ENCODE peak calls at places on chromosomes 7 and 10, in nine cellular contexts. T, R, L, Q, K, U, P, E and A are unnamed samples.

GRCh38 chr10:85614981-85615380 is 751.6 kb downstream of the GRID1 start:
- DNase-seq in T (no peak), R (peak; percentile 17), L (no peak), Q (no peak), K (no peak), U (no peak), P (no peak), E (no peak), A (no peak)

GRCh38 chr10:6498771-6499170 is 81.3 kb downstream of the PRKCQ start:
- DNase-seq in T (no peak), R (no peak), L (no peak), Q (no peak), K (no peak), U (no peak), P (no peak), E (no peak), A (no peak)

GRCh38 chr7:2523941-2524807 is 4.6 kb downstream of the LFNG start:
- DNase-seq in T (peak; percentile 68), R (peak; percentile 85), L (peak; percentile 86), Q (peak; percentile 96), K (peak; percentile 83), U (no peak), P (no peak), E (peak; percentile 74), A (peak; percentile 47)

GRCh38 chr7:2432910-2433712 is 29.7 kb downstream of the CHST12 start:
- DNase-seq in T (no peak), R (no peak), L (no peak), Q (no peak), K (no peak), U (no peak), P (no peak), E (no peak), A (no peak)

GRCh38 chr10:72254891-72255568 is 18.7 kb upstream of the DDIT4 start:
- DNase-seq in T (peak; percentile 89), R (peak; percentile 94), L (no peak), Q (peak; percentile 94), K (peak; percentile 52), U (peak; percentile 64), P (peak; percentile 91), E (peak; percentile 87), A (peak; percentile 85)

GRCh38 chr7:153567426-153567825 is 484.8 kb upstream of the DPP6 start:
- DNase-seq in T (no peak), R (no peak), L (no peak), Q (no peak), K (no peak), U (no peak), P (peak; percentile 47), E (no peak), A (no peak)

GRCh38 chr7:44581426-44581906 is 565 bp downstream of the TMED4 start:
- DNase-seq in T (peak; percentile 29), R (peak; percentile 70), L (no peak), Q (no peak), K (no peak), U (no peak), P (no peak), E (peak; percentile 25), A (no peak)

GRCh38 chr7:52720856-52721255 is 314.6 kb upstream of the POM121L12 start:
- DNase-seq in T (no peak), R (no peak), L (no peak), Q (no peak), K (no peak), U (no peak), P (no peak), E (no peak), A (peak; percentile 51)

GRCh38 chr10:6148908-6149307 is 53.8 kb upstream of the PFKFB3 start:
- DNase-seq in T (no peak), R (no peak), L (peak; percentile 16), Q (no peak), K (no peak), U (no peak), P (no peak), E (no peak), A (no peak)

GRCh38 chr7:105213619-105214018 is 175.1 kb downstream of the SRPK2 start:
- DNase-seq in T (no peak), R (no peak), L (no peak), Q (no peak), K (no peak), U (no peak), P (no peak), E (no peak), A (no peak)

GRCh38 chr7:73722785-73723184 is 3.3 kb upstream of the STX1A start:
- DNase-seq in T (no peak), R (no peak), L (no peak), Q (no peak), K (no peak), U (no peak), P (no peak), E (no peak), A (no peak)

DNA sequence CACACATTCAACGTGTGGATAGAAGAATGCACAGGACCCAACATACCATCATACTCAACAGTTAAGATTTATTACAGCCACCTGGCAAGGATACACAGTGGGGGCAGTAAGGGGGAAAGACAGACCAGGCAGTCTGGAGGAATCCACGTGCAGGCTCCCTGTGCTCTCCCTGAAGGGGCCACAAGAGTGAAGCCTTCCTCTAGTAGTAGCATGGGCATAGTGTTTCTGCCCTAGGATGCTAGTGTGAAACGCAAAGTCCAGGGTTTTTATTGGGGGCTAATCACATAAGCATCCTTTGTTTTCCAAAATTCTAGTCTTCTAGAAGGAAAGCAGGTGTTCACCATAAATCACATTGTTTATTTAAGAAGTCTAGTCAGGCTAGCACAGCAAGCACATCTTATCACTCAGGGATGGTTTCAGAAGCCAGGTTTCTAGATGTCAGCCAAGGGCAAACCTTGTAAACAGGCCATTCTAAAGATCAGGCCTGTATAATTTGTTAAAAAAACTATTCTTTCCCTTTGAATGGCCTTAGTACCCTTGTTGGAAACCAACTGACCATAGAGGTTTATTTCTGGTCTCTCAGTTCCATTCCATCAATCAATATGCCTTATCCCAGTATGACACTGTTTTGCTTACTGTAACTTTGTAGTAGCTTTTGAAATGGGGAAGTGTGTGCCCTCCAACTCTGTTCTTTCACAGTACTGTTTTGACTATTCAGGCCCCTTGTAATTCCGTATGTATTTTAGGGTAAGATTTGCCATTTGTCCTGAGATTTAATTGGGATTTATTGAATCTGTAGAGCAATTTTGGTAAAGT is 12.4 kb upstream of the TFAM start:
- DNase-seq in T (no peak), R (no peak), L (no peak), Q (no peak), K (no peak), U (no peak), P (no peak), E (no peak), A (no peak)
- H3K4me3 ChIP-seq in T (no peak overlapping the region), R (no peak overlapping the region), L (no peak overlapping the region), Q (no peak overlapping the region), K (no peak overlapping the region), U (no peak overlapping the region), P (no peak overlapping the region), E (no peak overlapping the region), A (no peak overlapping the region)

DNA sequence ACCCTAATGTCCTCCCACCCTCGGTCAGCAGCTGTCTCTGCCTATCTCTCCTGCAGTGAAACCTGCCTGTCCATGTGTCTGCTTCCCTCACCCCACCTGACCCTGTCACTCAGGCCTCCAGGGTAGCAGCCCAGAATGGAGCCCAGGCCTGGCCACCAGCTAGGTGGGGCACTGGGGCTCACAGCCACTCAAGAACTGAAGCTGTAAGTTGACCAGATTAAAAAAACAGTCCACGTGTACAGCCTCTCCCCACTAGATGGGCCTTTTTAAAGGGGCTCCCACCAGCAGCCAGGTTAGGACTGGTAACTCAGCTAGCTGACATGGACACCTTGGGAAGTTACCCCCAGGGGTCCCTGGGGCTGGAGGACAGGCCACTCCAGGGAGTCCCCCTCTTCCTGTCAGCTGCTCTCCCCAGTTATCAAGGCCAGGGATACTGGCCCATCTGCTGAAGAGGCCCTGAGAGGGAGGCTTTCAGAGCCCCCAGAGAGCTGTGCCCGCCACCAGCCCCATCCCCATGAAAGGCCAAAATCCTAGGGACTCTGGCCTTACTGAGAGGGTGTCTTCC is 1.4 kb downstream of the SMARCD3 start:
- DNase-seq in T (no peak), R (peak; percentile 70), L (no peak), Q (no peak), K (no peak), U (peak; percentile 26), P (no peak), E (no peak), A (no peak)
- H3K4me3 ChIP-seq in T (peak overlapping the region; percentile 79), R (peak overlapping the region; percentile 77), L (no peak overlapping the region), Q (no peak overlapping the region), K (no peak overlapping the region), U (peak overlapping the region; percentile 100), P (peak overlapping the region; percentile 70), E (no peak overlapping the region), A (no peak overlapping the region)

GRCh38 chr7:135744938-135745701 is 3.5 kb downstream of the FAM180A start:
- DNase-seq in T (peak; percentile 93), R (no peak), L (peak; percentile 87), Q (no peak), K (peak; percentile 24), U (no peak), P (no peak), E (no peak), A (no peak)
- H3K4me3 ChIP-seq in T (no peak overlapping the region), R (no peak overlapping the region), L (peak overlapping the region; percentile 48), Q (no peak overlapping the region), K (no peak overlapping the region), U (no peak overlapping the region), P (no peak overlapping the region), E (no peak overlapping the region), A (no peak overlapping the region)

GRCh38 chr10:4057725-4058513 is 272.9 kb upstream of the KLF6 start:
- DNase-seq in T (peak; percentile 27), R (no peak), L (no peak), Q (no peak), K (no peak), U (no peak), P (no peak), E (no peak), A (no peak)
- H3K4me3 ChIP-seq in T (no peak overlapping the region), R (no peak overlapping the region), L (no peak overlapping the region), Q (no peak overlapping the region), K (no peak overlapping the region), U (no peak overlapping the region), P (no peak overlapping the region), E (no peak overlapping the region), A (peak overlapping the region; percentile 3)

GRCh38 chr10:131163444-131163843 is 148.1 kb downstream of the TCERG1L start:
- DNase-seq in T (no peak), R (no peak), L (no peak), Q (no peak), K (no peak), U (no peak), P (no peak), E (no peak), A (no peak)

GRCh38 chr10:131165092-131165491 is 146.4 kb downstream of the TCERG1L start:
- DNase-seq in T (no peak), R (no peak), L (no peak), Q (no peak), K (no peak), U (no peak), P (no peak), E (no peak), A (no peak)

GRCh38 chr10:131161087-131161486 is 150.4 kb downstream of the TCERG1L start:
- DNase-seq in T (no peak), R (no peak), L (no peak), Q (no peak), K (no peak), U (no peak), P (no peak), E (no peak), A (no peak)

GRCh38 chr10:131162211-131162610 is 149.3 kb downstream of the TCERG1L start:
- DNase-seq in T (no peak), R (no peak), L (no peak), Q (no peak), K (no peak), U (peak; percentile 24), P (no peak), E (no peak), A (no peak)

GRCh38 chr10:131162866-131163265 is 148.7 kb downstream of the TCERG1L start:
- DNase-seq in T (no peak), R (no peak), L (no peak), Q (no peak), K (no peak), U (no peak), P (no peak), E (no peak), A (no peak)
- H3K4me3 ChIP-seq in T (no peak overlapping the region), R (no peak overlapping the region), L (no peak overlapping the region), Q (no peak overlapping the region), K (no peak overlapping the region), U (no peak overlapping the region), P (no peak overlapping the region), E (no peak overlapping the region), A (no peak overlapping the region)